ENCODE peak calls at places on chromosomes 7 and 10, in seven cellular contexts. Y, B, V, D, W, K and T are unnamed samples. For H3K4me1, the result is how much of the 10 kb centered on the place peaks cover.

GRCh38 chr7:90736968-90737939 is 141.1 kb downstream of the CDK14 start:
- DNase-seq in Y (no peak), B (no peak), V (no peak), D (no peak), W (no peak), K (no peak), T (no peak)

GRCh38 chr10:99172130-99172738 is 63.4 kb downstream of the HPSE2 start:
- DNase-seq in Y (peak), B (no peak), V (no peak), D (peak), W (peak), K (peak), T (no peak)

GRCh38 chr7:77566421-77566820 is 29.3 kb downstream of the PTPN12 start:
- DNase-seq in Y (no peak), B (no peak), V (no peak), D (peak), W (no peak), K (no peak), T (no peak)

GRCh38 chr7:69608878-69609277 is 10.6 kb downstream of the AUTS2 start:
- DNase-seq in Y (no peak), B (no peak), V (no peak), D (peak), W (no peak), K (no peak), T (no peak)

GRCh38 chr10:17891435-17891834 is 60.3 kb upstream of the SLC39A12 start:
- DNase-seq in Y (no peak), B (no peak), V (no peak), D (no peak), W (no peak), K (no peak), T (no peak)

GRCh38 chr7:82624965-82625364 is 181.4 kb upstream of the CACNA2D1 start:
- DNase-seq in Y (no peak), B (no peak), V (no peak), D (no peak), W (no peak), K (no peak), T (no peak)

GRCh38 chr10:102615361-102615760 is 28.9 kb upstream of the TRIM8 start:
- DNase-seq in Y (no peak), B (no peak), V (no peak), D (peak), W (no peak), K (no peak), T (no peak)

GRCh38 chr7:98423043-98423442 is 22.2 kb upstream of the BAIAP2L1 start:
- DNase-seq in Y (peak), B (no peak), V (no peak), D (no peak), W (peak), K (no peak), T (no peak)

GRCh38 chr7:76246804-76247389 is 45.2 kb downstream of the SRRM3 start:
- DNase-seq in Y (no peak), B (no peak), V (no peak), D (no peak), W (no peak), K (no peak), T (no peak)

GRCh38 chr10:20949967-20950366 is 52.9 kb upstream of the NEBL start:
- DNase-seq in Y (no peak), B (no peak), V (no peak), D (no peak), W (no peak), K (no peak), T (no peak)

GRCh38 chr7:151999337-152000090 is 26.0 kb upstream of the GALNT11 start:
- DNase-seq in Y (no peak), B (no peak), V (no peak), D (no peak), W (no peak), K (no peak), T (no peak)

GRCh38 chr10:122277737-122278136 is 6.6 kb downstream of the BTBD16 start:
- DNase-seq in Y (no peak), B (no peak), V (no peak), D (no peak), W (no peak), K (no peak), T (no peak)

GRCh38 chr7:100441641-100442535 is 5.6 kb upstream of the PPP1R35 start:
- DNase-seq in Y (no peak), B (no peak), V (peak), D (no peak), W (no peak), K (no peak), T (no peak)

GRCh38 chr10:75165684-75166622 is 44.6 kb upstream of the VDAC2 start:
- DNase-seq in Y (no peak), B (no peak), V (no peak), D (no peak), W (no peak), K (no peak), T (no peak)

DNA sequence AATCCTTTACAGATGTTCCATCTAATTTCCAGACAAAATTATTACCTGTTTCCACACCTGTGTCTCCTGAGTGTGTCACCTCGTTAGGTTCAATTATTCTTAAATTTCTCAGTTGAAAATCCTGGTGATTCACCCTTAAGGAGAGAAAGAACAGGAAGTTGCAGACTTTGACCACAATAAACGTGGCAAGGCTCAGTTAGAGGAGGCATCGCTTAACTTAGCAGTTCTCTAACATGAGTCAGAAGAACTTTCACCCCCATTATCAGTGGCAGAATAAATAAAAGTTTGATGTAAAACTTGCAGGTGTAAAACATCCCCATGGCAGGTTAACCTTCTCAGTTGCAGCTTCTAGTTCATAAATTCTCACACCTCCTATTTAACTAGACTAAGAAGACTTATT is 8.3 kb downstream of the XPNPEP1 start:
- DNase-seq in Y (peak), B (no peak), V (no peak), D (no peak), W (peak), K (peak), T (no peak)
- H3K4me1 ChIP-seq in Y (under half), B (under half), V (under half), D (under half), W (under half), K (under half), T (under half)

GRCh38 chr10:86387221-86387794 is 20.7 kb upstream of the GRID1 start:
- DNase-seq in Y (no peak), B (no peak), V (no peak), D (no peak), W (no peak), K (no peak), T (no peak)
- TF ChIP-seq CTCF in Y (no peak), B (no peak), V (no peak), D (peak), W (no peak), K (no peak), T (no peak)

DNA sequence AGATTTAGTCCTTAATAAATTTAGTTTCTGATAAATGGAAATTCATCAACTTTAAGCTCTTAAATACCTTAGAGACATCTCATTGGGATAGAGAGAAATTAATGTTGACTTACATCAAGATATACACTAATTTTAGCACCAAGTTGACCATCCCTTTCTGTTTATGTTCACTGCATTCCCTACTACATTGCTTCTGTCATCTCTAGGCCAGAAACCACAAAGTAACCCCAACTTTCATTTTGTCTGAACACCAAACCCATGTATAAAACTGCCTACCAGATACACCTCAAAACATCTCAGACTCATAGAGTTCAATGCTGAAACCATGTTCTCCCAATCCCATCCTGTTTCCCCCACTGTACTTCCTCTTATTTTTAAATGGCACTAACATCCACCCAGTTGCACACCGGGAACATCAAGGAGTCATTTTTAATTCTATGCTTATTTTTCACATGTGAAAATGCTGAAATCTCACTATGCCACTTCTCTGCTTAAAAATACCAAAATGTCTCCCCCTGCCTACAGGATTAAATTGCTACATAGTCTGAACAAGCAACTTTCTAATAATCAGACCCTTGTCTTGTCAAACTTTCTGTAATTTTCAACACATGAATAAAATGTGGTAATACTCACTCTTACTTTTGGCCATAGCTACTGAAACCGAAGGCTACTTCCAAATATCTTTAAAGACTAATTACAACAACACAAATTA is 201.6 kb downstream of the SEMA3D start:
- DNase-seq in Y (no peak), B (no peak), V (no peak), D (no peak), W (no peak), K (no peak), T (no peak)
- H3K4me3 ChIP-seq in Y (no peak), B (no peak), V (no peak), D (no peak), W (no peak), K (no peak), T (no peak)

GRCh38 chr10:77498210-77498609 is 139.4 kb downstream of the KCNMA1 start:
- DNase-seq in Y (no peak), B (no peak), V (no peak), D (no peak), W (no peak), K (peak), T (no peak)
- H3K4me1 ChIP-seq in Y (under half), B (under half), V (under half), D (under half), W (under half), K (under half), T (under half)

GRCh38 chr7:15284406-15284805 is 277.4 kb downstream of the AGMO start:
- DNase-seq in Y (no peak), B (no peak), V (no peak), D (no peak), W (no peak), K (no peak), T (no peak)

DNA sequence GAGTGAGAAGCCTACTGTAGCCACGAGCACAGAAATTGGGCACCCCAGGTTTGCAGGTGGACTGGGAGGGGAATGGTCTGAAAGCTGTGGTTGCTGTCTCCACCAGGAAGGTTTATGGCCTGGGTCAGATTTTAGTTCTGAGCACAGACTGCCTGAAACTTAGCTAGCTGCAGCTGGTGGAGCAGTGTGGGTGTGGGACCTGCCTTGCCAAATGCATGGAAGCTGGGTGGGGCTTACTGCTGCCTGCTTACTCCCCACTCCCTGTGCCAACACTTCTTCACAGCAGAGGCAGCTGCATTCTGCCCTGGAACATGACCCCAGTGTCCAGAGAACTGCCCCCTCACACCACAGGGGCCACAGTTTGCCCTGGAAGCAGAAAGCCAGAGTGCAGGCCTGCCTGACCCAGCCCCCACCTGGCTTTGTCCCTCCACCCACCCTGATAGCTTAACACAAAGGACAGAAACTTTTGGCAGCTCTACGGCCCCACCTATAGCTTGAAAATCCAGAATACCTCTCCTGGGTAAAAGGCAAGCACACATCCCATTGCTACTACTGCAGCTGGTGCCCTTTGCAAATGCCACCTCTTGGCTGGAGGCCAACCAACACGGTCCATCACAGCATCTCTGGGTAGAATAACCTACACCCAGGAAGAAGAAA is 281.6 kb downstream of the AGMO start:
- DNase-seq in Y (no peak), B (no peak), V (no peak), D (peak), W (no peak), K (no peak), T (no peak)
- TF ChIP-seq CTCF in Y (no peak), B (no peak), V (no peak), D (peak), W (no peak), K (no peak), T (no peak)

GRCh38 chr7:84123903-84124573 is 70.6 kb downstream of the SEMA3A start:
- DNase-seq in Y (no peak), B (no peak), V (no peak), D (no peak), W (no peak), K (no peak), T (no peak)
- H3K4me3 ChIP-seq in Y (no peak), B (peak), V (no peak), D (no peak), W (no peak), K (no peak), T (no peak)

GRCh38 chr7:309586-310228 is 19.7 kb downstream of the FOXL3 start:
- DNase-seq in Y (no peak), B (no peak), V (no peak), D (no peak), W (no peak), K (no peak), T (no peak)
- H3K4me1 ChIP-seq in Y (under half), B (under half), V (under half), D (under half), W (under half), K (under half), T (under half)

DNA sequence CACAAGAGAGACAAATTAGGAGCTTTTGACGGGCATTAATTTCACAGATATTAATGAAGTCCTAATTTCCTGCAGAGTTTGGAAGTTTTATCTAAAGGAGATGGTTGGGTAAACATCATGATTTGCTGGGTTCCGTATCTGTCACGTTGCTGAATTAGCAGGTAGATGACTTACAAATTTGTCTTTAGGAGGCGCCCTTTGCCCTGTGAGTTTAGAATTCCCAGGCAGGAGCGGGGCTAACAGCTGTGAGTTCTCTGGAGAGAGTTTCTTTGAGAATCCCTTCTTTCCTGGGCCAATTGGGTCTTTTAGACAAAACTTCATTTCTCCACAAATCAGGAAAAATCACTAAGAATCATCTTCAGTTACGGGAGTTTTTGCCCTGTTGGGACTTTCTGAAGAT is 63.8 kb downstream of the PRKCQ start:
- DNase-seq in Y (no peak), B (no peak), V (no peak), D (peak), W (no peak), K (no peak), T (no peak)
- TF ChIP-seq CTCF in Y (no peak), B (no peak), V (no peak), D (peak), W (no peak), K (no peak), T (no peak)